ENCODE peak calls at places on chromosomes 16 and 17, in ten cellular contexts. V is substantia nigra, M is gastrocnemius medialis, I is T-helper 1 cell, X is RWPE1, F is transverse colon, P is cardiac muscle cell, H is B cell, W is left cardiac atrium, N is AG09309. R is an unnamed sample.

GRCh38 chr17:82126479-82127314 is 28.7 kb upstream of the FASN start:
- DNase-seq in I (peak; percentile 84), P (no peak), X (no peak), H (no peak), F (peak; percentile 21), N (no peak), V (no peak), W (no peak), M (no peak), R (no peak)

GRCh38 chr16:17526956-17527355 is 56.2 kb upstream of the XYLT1 start:
- DNase-seq in V (no peak), N (no peak), P (no peak), X (no peak), I (no peak), F (no peak), H (peak; percentile 32), W (no peak), M (no peak), R (no peak)

GRCh38 chr17:44902135-44902760 is 3.0 kb upstream of the EFTUD2 start:
- DNase-seq in V (no peak), M (no peak), N (no peak), H (no peak), I (no peak), F (no peak), P (no peak), W (no peak), X (no peak), R (no peak)

GRCh38 chr17:75692976-75693375 is 25.8 kb downstream of the SAP30BP start:
- DNase-seq in I (no peak), V (no peak), N (no peak), X (no peak), M (no peak), F (no peak), P (no peak), W (no peak), H (no peak), R (no peak)

GRCh38 chr17:65489413-65490170 is 71.9 kb downstream of the AXIN2 start:
- DNase-seq in X (no peak), W (no peak), H (no peak), I (no peak), F (no peak), N (no peak), M (no peak), P (no peak), V (no peak), R (no peak)

GRCh38 chr17:14886200-14886739 is 378.9 kb downstream of the PMP22 start:
- DNase-seq in I (no peak), M (no peak), P (peak; percentile 1), N (no peak), W (no peak), F (no peak), X (no peak), H (no peak), V (no peak), R (no peak)

GRCh38 chr17:29124135-29124930 is 55.9 kb downstream of the MYO18A start:
- DNase-seq in M (no peak), X (peak; percentile 63), I (no peak), W (peak; percentile 36), P (peak; percentile 74), F (no peak), H (peak; percentile 58), V (no peak), N (peak; percentile 53), R (peak; percentile 59)

GRCh38 chr16:68297908-68298307 is 12.8 kb downstream of the SLC7A6OS start:
- DNase-seq in I (no peak), V (no peak), W (no peak), F (no peak), H (no peak), P (no peak), M (no peak), X (no peak), N (no peak), R (no peak)

GRCh38 chr16:8867483-8868271 is 1.1 kb downstream of the CARHSP1 start:
- DNase-seq in P (peak; percentile 39), V (peak; percentile 35), I (no peak), X (no peak), F (peak; percentile 73), W (peak; percentile 61), M (no peak), N (no peak), H (peak; percentile 51), R (no peak)

GRCh38 chr17:77310336-77310735 is 169.6 kb downstream of the SEC14L1 start:
- DNase-seq in H (no peak), X (no peak), F (no peak), N (no peak), V (no peak), I (no peak), M (no peak), W (no peak), P (no peak), R (no peak)

GRCh38 chr17:57666946-57667345 is 78.2 kb downstream of the CCDC182 start:
- DNase-seq in V (no peak), W (no peak), I (no peak), F (no peak), M (no peak), N (no peak), X (no peak), P (no peak), H (no peak), R (no peak)

GRCh38 chr17:76567634-76568432 is 17.8 kb downstream of the ST6GALNAC2 start:
- DNase-seq in P (no peak), H (peak; percentile 66), N (no peak), X (no peak), W (no peak), I (no peak), V (no peak), F (no peak), M (peak; percentile 59), R (no peak)

GRCh38 chr16:81817789-81818304 is 38.8 kb downstream of the PLCG2 start:
- DNase-seq in M (no peak), P (no peak), I (no peak), V (no peak), F (peak; percentile 47), X (no peak), N (no peak), H (peak; percentile 58), W (no peak), R (no peak)

GRCh38 chr17:50221500-50222480 is 20.4 kb upstream of the COL1A1 start:
- DNase-seq in I (no peak), H (no peak), W (peak; percentile 59), F (no peak), X (peak; percentile 84), N (no peak), M (no peak), P (no peak), V (peak; percentile 7), R (no peak)

GRCh38 chr17:36980281-36980761 is 31.6 kb downstream of the AATF start:
- DNase-seq in P (no peak), X (no peak), I (no peak), M (no peak), W (no peak), V (no peak), F (no peak), H (no peak), N (no peak), R (no peak)

GRCh38 chr16:89581045-89581695 is 5.6 kb downstream of the CPNE7 start:
- DNase-seq in M (no peak), N (peak; percentile 92), V (no peak), X (peak; percentile 90), I (no peak), F (no peak), H (no peak), P (no peak), W (no peak), R (no peak)

GRCh38 chr17:40091691-40092397 is 8.5 kb downstream of the NR1D1 start:
- DNase-seq in X (no peak), P (no peak), I (no peak), F (no peak), N (no peak), M (no peak), H (no peak), V (peak; percentile 32), W (no peak), R (no peak)

GRCh38 chr17:8941980-8942617 is 23.4 kb downstream of the PIK3R5 start:
- DNase-seq in M (no peak), I (no peak), X (no peak), F (no peak), P (no peak), W (no peak), V (no peak), H (no peak), N (no peak), R (no peak)

GRCh38 chr17:72696156-72696555 is 396.3 kb downstream of the SLC39A11 start:
- DNase-seq in F (no peak), P (no peak), W (no peak), X (no peak), I (no peak), N (no peak), V (no peak), H (no peak), M (no peak), R (no peak)

GRCh38 chr17:7897773-7898172 is 9.2 kb downstream of the CHD3 start:
- DNase-seq in M (no peak), I (no peak), N (no peak), X (peak; percentile 34), P (peak; percentile 29), H (no peak), F (peak; percentile 27), W (no peak), V (no peak), R (no peak)

GRCh38 chr17:59695943-59696681 is 11.1 kb downstream of the PTRH2 start:
- DNase-seq in W (no peak), M (no peak), I (no peak), N (no peak), H (no peak), X (no peak), F (no peak), V (no peak), P (no peak), R (no peak)

GRCh38 chr16:71540-72341 is 690 bp downstream of the RHBDF1 start:
- DNase-seq in X (peak; percentile 96), N (no peak), H (no peak), V (peak; percentile 52), I (no peak), P (peak; percentile 65), F (peak; percentile 79), M (peak; percentile 50), W (peak; percentile 85), R (no peak)

GRCh38 chr17:58960068-58960467 is 146.6 kb downstream of the TRIM37 start:
- DNase-seq in M (no peak), F (no peak), H (no peak), N (peak; percentile 38), P (peak; percentile 21), X (peak; percentile 53), W (no peak), V (no peak), I (no peak), R (no peak)

GRCh38 chr16:68492501-68493411 is 44.4 kb upstream of the SMPD3 start:
- DNase-seq in W (peak; percentile 51), X (no peak), I (no peak), H (no peak), P (no peak), V (no peak), F (peak; percentile 66), N (no peak), M (no peak), R (no peak)

GRCh38 chr16:56774009-56774408 is 44.1 kb downstream of the NUP93 start:
- DNase-seq in W (no peak), P (no peak), I (no peak), F (no peak), V (no peak), N (no peak), X (no peak), M (no peak), H (no peak), R (no peak)

GRCh38 chr16:85349413-85350145 is 237.3 kb upstream of the CIBAR2 start:
- DNase-seq in H (no peak), M (peak; percentile 33), V (no peak), I (no peak), N (no peak), X (no peak), W (no peak), F (no peak), P (no peak), R (no peak)